ENCODE peak calls at places on chromosomes 6 and 20, in eight cellular contexts. X is cardiac fibroblast, G is cardiac muscle cell, C is uterus, B is astrocyte of the cerebellum, A is esophagus muscularis mucosa, S is bronchial epithelial cell, F is GM23338. I is an unnamed sample.

GRCh38 chr6:14166821-14167220 is 49.2 kb downstream of the CD83 start:
- DNase-seq in X (no peak), G (peak; percentile 23), C (no peak), B (no peak), A (no peak), S (no peak), F (no peak), I (no peak)

GRCh38 chr20:62511915-62512610 is 36.3 kb upstream of the GATA5 start:
- DNase-seq in X (no peak), G (peak; percentile 83), C (no peak), B (no peak), A (no peak), S (no peak), F (no peak), I (no peak)

GRCh38 chr6:125111219-125111983 is 42.2 kb upstream of the TPD52L1 start:
- DNase-seq in X (no peak), G (no peak), C (no peak), B (no peak), A (no peak), S (no peak), F (no peak), I (peak; percentile 14)

GRCh38 chr20:54140927-54141566 is 32.7 kb downstream of the CYP24A1 start:
- DNase-seq in X (peak; percentile 35), G (no peak), C (no peak), B (peak; percentile 65), A (no peak), S (peak; percentile 90), F (no peak), I (peak; percentile 70)

GRCh38 chr20:17650816-17651760 is 31.0 kb downstream of the RRBP1 start:
- DNase-seq in X (peak; percentile 53), G (no peak), C (peak; percentile 13), B (no peak), A (no peak), S (no peak), F (no peak), I (peak; percentile 46)

GRCh38 chr6:1382331-1382882 is 7.0 kb upstream of the FOXF2 start:
- DNase-seq in X (no peak), G (no peak), C (no peak), B (no peak), A (no peak), S (no peak), F (peak; percentile 70), I (no peak)

GRCh38 chr6:36442671-36443497 is at the start of the genes KCTD20 and PXT1:
- DNase-seq in X (peak; percentile 95), G (peak; percentile 92), C (peak; percentile 87), B (peak; percentile 44), A (peak; percentile 96), S (peak; percentile 50), F (peak; percentile 89), I (peak; percentile 91)

GRCh38 chr6:110660066-110660655 is 155.1 kb downstream of the CDK19 start:
- DNase-seq in X (no peak), G (no peak), C (no peak), B (no peak), A (no peak), S (no peak), F (no peak), I (no peak)

GRCh38 chr6:3743541-3743940 is 8.0 kb downstream of the PXDC1 start:
- DNase-seq in X (no peak), G (no peak), C (no peak), B (no peak), A (no peak), S (no peak), F (no peak), I (no peak)
- H3K4me3 ChIP-seq in X (no peak overlapping the region), G (no peak overlapping the region), C (no peak overlapping the region), B (no peak overlapping the region), A (peak overlapping the region; percentile 11), S (no peak overlapping the region), F (no peak overlapping the region), I (no peak overlapping the region)

GRCh38 chr6:157614026-157614484 is 209.0 kb upstream of the SNX9 start:
- DNase-seq in X (peak; percentile 10), G (no peak), C (no peak), B (no peak), A (no peak), S (no peak), F (no peak), I (no peak)
- TF ChIP-seq CTCF in X (no peak), G (no peak), C (no peak), B (no peak), A (no peak), S (no peak), F (no peak), I (no peak)

DNA sequence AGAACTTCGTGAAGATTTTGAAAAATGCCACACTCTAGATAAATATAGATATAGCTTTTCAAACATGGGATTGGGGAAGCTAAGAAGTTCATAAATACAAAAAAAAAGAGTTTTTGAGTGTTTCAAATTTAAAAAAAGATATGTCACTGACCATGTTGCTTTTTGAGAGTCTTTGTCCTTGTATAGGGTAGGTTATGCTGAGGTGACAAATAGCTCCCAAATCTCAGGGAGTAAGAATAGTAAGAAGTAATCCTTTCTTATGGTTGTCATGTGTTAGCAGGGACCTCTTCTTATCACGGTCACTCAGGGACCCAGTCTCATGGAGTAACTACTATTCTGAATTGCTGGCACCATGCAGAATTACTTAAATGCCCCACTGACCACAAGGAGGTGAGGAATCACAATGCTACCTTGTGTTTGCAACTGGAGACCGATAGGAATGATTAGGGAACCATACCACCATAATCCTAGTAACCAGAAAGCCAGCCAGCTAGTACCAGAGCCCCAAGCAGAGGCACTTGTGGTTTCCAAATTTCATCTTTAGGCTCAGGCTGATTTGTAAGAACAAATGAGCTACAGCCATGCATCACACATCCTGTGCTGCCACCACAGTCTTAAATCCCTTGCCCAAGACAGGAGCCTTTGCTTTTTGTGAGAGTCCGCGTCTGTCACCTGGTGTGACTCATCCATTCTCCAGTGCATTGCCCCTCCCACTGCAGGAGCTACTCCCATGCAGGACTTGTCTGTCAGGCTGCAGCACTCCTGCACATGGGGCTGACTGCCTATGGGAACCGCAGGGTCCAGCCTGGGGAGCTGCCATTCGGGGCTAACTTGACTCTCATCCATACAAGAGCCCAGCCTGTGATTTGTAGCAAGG is 42.4 kb upstream of the ADGRF4 start:
- DNase-seq in X (peak; percentile 37), G (peak; percentile 24), C (no peak), B (no peak), A (no peak), S (peak; percentile 94), F (peak; percentile 59), I (peak; percentile 53)
- H3K4me3 ChIP-seq in X (no peak overlapping the region), G (no peak overlapping the region), C (no peak overlapping the region), B (no peak overlapping the region), A (no peak overlapping the region), S (no peak overlapping the region), F (no peak overlapping the region), I (no peak overlapping the region)

GRCh38 chr6:136548582-136549330 is 1.5 kb downstream of the MAP7 start:
- DNase-seq in X (no peak), G (no peak), C (no peak), B (no peak), A (no peak), S (peak; percentile 33), F (no peak), I (no peak)

GRCh38 chr6:136550330-136551071 is at the start of gene MAP7:
- DNase-seq in X (peak; percentile 10), G (peak; percentile 89), C (peak; percentile 47), B (no peak), A (no peak), S (peak; percentile 81), F (peak; percentile 96), I (no peak)

GRCh38 chr6:136550045-136550329 is 235 bp downstream of the MAP7 start:
- DNase-seq in X (no peak), G (peak; percentile 64), C (peak; percentile 14), B (no peak), A (no peak), S (no peak), F (no peak), I (no peak)

GRCh38 chr6:136551103-136551502 is 881 bp upstream of the MAP7 start:
- DNase-seq in X (no peak), G (peak; percentile 16), C (no peak), B (no peak), A (no peak), S (no peak), F (no peak), I (no peak)

DNA sequence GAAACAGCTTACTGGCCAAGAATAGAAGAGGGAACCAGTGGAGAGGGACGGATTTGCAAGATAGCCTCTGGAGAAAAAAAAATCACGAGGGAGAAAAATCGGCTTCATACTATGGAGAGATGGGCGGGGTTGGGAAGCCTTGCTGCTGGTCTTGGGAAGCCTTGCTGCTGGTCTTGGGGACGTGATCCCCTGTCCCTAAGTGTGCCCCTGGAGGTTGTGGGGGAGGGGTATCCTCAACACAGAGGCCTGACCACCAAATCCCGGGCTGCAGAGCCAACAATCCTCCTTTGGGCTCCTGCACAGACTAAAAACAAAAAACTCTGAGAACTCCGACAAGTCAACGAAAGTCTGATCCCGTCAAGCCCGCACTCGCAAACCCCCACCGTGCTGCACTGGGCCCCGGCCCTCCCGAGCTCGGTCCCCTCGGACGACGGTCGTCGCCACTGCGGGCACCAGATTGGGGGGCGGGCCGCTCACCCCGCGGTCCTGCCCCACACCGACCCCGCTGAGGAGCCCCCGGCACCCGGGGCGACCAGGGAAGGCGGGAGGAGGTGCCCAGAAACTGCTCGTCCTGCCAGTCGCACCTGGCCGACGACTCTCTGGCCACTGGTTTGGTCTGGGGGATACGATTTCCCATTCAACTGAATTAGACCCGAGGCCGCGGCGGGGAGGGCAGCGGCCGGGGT is 720 bp downstream of the MAP7 start:
- DNase-seq in X (peak; percentile 3), G (peak; percentile 37), C (peak; percentile 18), B (no peak), A (no peak), S (peak; percentile 44), F (peak; percentile 64), I (no peak)
- TF ChIP-seq CTCF in X (no peak), G (no peak), C (no peak), B (no peak), A (no peak), S (no peak), F (no peak), I (no peak)

GRCh38 chr6:149913085-149913484 is 9.8 kb downstream of the RAET1G start:
- DNase-seq in X (no peak), G (no peak), C (no peak), B (no peak), A (no peak), S (peak; percentile 23), F (no peak), I (no peak)

GRCh38 chr6:149907317-149907716 is 9.4 kb upstream of the RAET1E start:
- DNase-seq in X (no peak), G (no peak), C (no peak), B (no peak), A (no peak), S (no peak), F (no peak), I (no peak)

GRCh38 chr6:149906405-149906804 is 8.5 kb upstream of the RAET1E start:
- DNase-seq in X (no peak), G (no peak), C (no peak), B (no peak), A (no peak), S (no peak), F (no peak), I (no peak)

GRCh38 chr6:149910721-149911151 is 12.2 kb downstream of the RAET1G start:
- DNase-seq in X (no peak), G (no peak), C (no peak), B (no peak), A (no peak), S (no peak), F (no peak), I (no peak)

GRCh38 chr6:149909701-149910470 is 12.0 kb upstream of the RAET1E start:
- DNase-seq in X (no peak), G (no peak), C (no peak), B (no peak), A (no peak), S (no peak), F (no peak), I (no peak)
- H3K4me3 ChIP-seq in X (no peak overlapping the region), G (no peak overlapping the region), C (no peak overlapping the region), B (no peak overlapping the region), A (no peak overlapping the region), S (no peak overlapping the region), F (no peak overlapping the region), I (no peak overlapping the region)